ENCODE peak calls at places on chromosomes 5 and 9, in nine cellular contexts. U is Ammon's horn, J is COR-L47, Y is T-helper 17 cell, R is glomerular endothelial cell, F is astrocyte, P is activated B cell treated with CpG ODN at 0.5 μM for 24 hours, C is renal cortical epithelial cell, T is GM20000. H is an unnamed sample.

GRCh38 chr9:13841801-13842462 is 472.0 kb downstream of the NFIB start:
- DNase-seq in U (no peak), J (peak), Y (no peak), R (no peak), F (no peak), P (no peak), C (no peak), T (no peak), H (no peak)

GRCh38 chr9:92947268-92948031 is at the start of gene FGD3:
- DNase-seq in U (no peak), J (peak), Y (peak), R (no peak), F (peak), P (no peak), C (no peak), T (no peak), H (no peak)

GRCh38 chr5:17794201-17794600 is 159.9 kb downstream of the TAF11L14 start:
- DNase-seq in U (no peak), J (no peak), Y (no peak), R (no peak), F (no peak), P (no peak), C (no peak), T (no peak), H (no peak)

GRCh38 chr9:101458955-101459631 is 23.5 kb upstream of the ALDOB start:
- DNase-seq in U (peak), J (peak), Y (no peak), R (peak), F (peak), P (no peak), C (peak), T (peak), H (no peak)

GRCh38 chr9:131618071-131618479 is 72.8 kb downstream of the PRRT1B start:
- DNase-seq in U (no peak), J (peak), Y (no peak), R (peak), F (no peak), P (no peak), C (no peak), T (no peak), H (no peak)

GRCh38 chr5:159667286-159667685 is 249.0 kb upstream of the ADRA1B start:
- DNase-seq in U (no peak), J (no peak), Y (no peak), R (no peak), F (no peak), P (no peak), C (peak), T (no peak), H (no peak)

GRCh38 chr9:126472446-126472845 is 141.3 kb upstream of the LMX1B start:
- DNase-seq in U (no peak), J (peak), Y (no peak), R (no peak), F (no peak), P (no peak), C (no peak), T (no peak), H (no peak)

GRCh38 chr5:110150199-110150598 is 460.5 kb downstream of the MAN2A1 start:
- DNase-seq in U (no peak), J (no peak), Y (no peak), R (no peak), F (peak), P (no peak), C (no peak), T (no peak), H (no peak)

GRCh38 chr9:134648701-134649525 is 7.3 kb downstream of the COL5A1 start:
- DNase-seq in U (no peak), J (no peak), Y (no peak), R (no peak), F (peak), P (no peak), C (no peak), T (no peak), H (no peak)

GRCh38 chr9:114896344-114896743 is 34.0 kb downstream of the TNFSF8 start:
- DNase-seq in U (no peak), J (no peak), Y (no peak), R (no peak), F (no peak), P (no peak), C (no peak), T (no peak), H (no peak)

GRCh38 chr5:128534729-128535128 is 3.3 kb downstream of the FBN2 start:
- DNase-seq in U (no peak), J (no peak), Y (no peak), R (peak), F (peak), P (no peak), C (peak), T (no peak), H (no peak)

GRCh38 chr9:37432020-37432419 is 9.5 kb downstream of the GRHPR start:
- DNase-seq in U (no peak), J (no peak), Y (no peak), R (no peak), F (no peak), P (no peak), C (no peak), T (no peak), H (no peak)

GRCh38 chr5:10307206-10308148 is at the start of gene CMBL:
- DNase-seq in U (peak), J (peak), Y (peak), R (no peak), F (peak), P (peak), C (no peak), T (peak), H (peak)

GRCh38 chr5:78758169-78758839 is 109.7 kb upstream of the LHFPL2 start:
- DNase-seq in U (no peak), J (no peak), Y (no peak), R (no peak), F (peak), P (no peak), C (peak), T (peak), H (no peak)

GRCh38 chr9:96331236-96331947 is 29.4 kb upstream of the HSD17B3 start:
- DNase-seq in U (no peak), J (no peak), Y (no peak), R (no peak), F (peak), P (no peak), C (peak), T (no peak), H (no peak)

GRCh38 chr5:9351535-9351934 is 194.3 kb downstream of the SEMA5A start:
- DNase-seq in U (no peak), J (no peak), Y (no peak), R (no peak), F (no peak), P (no peak), C (no peak), T (no peak), H (no peak)

GRCh38 chr9:70110194-70111041 is 66.8 kb downstream of the MAMDC2 start:
- DNase-seq in U (no peak), J (peak), Y (no peak), R (no peak), F (peak), P (no peak), C (no peak), T (no peak), H (no peak)

GRCh38 chr5:9545959-9546851 is at the start of gene SEMA5A:
- DNase-seq in U (peak), J (no peak), Y (peak), R (no peak), F (peak), P (no peak), C (no peak), T (peak), H (peak)

GRCh38 chr9:131180454-131180853 is 55.1 kb downstream of the NUP214 start:
- DNase-seq in U (no peak), J (no peak), Y (no peak), R (no peak), F (peak), P (no peak), C (no peak), T (no peak), H (no peak)

GRCh38 chr5:178114325-178115135 is 1.2 kb downstream of the N4BP3 start:
- DNase-seq in U (no peak), J (no peak), Y (no peak), R (no peak), F (no peak), P (peak), C (no peak), T (no peak), H (no peak)

GRCh38 chr5:160315968-160316367 is 3.6 kb upstream of the CCNJL start:
- DNase-seq in U (no peak), J (peak), Y (no peak), R (no peak), F (peak), P (no peak), C (peak), T (no peak), H (no peak)

GRCh38 chr5:143214890-143215289 is 188.6 kb downstream of the NR3C1 start:
- DNase-seq in U (no peak), J (no peak), Y (no peak), R (no peak), F (no peak), P (no peak), C (no peak), T (no peak), H (no peak)

GRCh38 chr5:88143693-88144218 is 124.9 kb downstream of the TMEM161B start:
- DNase-seq in U (no peak), J (no peak), Y (no peak), R (no peak), F (no peak), P (no peak), C (no peak), T (no peak), H (no peak)

GRCh38 chr5:129460121-129460950 is at the start of gene ADAMTS19:
- DNase-seq in U (peak), J (no peak), Y (no peak), R (no peak), F (peak), P (no peak), C (peak), T (peak), H (peak)

GRCh38 chr5:38601843-38602424 is 45.5 kb upstream of the LIFR start:
- DNase-seq in U (no peak), J (no peak), Y (no peak), R (no peak), F (peak), P (no peak), C (peak), T (no peak), H (no peak)

H was measured in amygdala.